ENCODE peak calls at places on chromosome 12, in four cellular contexts. Q is activated B cell treated with CpG ODN at 0.5 μM for 24 hours, G is neural progenitor cell, C is fibroblast of the aortic adventitia. E is an unnamed sample.

GRCh38 chr12:114294303-114294685 is 111.7 kb downstream of the TBX5 start:
- DNase-seq in Q (no peak), C (no peak), G (no peak), E (no peak)

GRCh38 chr12:23099604-23100003 is 474.6 kb downstream of the ETNK1 start:
- DNase-seq in C (no peak), Q (no peak), G (no peak), E (no peak)

GRCh38 chr12:97335093-97335492 is 127.5 kb upstream of the RMST start:
- DNase-seq in Q (no peak), G (no peak), C (no peak), E (no peak)

GRCh38 chr12:53289891-53290290 is 5.5 kb upstream of the PFDN5 start:
- DNase-seq in C (peak), G (no peak), Q (no peak), E (no peak)

GRCh38 chr12:14589169-14590004 is 21.7 kb upstream of the PLBD1 start:
- DNase-seq in G (no peak), C (no peak), Q (no peak), E (no peak)

GRCh38 chr12:63038361-63039100 is 103.6 kb upstream of the PPM1H start:
- DNase-seq in G (no peak), Q (no peak), C (peak), E (no peak)

GRCh38 chr12:47102845-47103666 is 23.3 kb upstream of the AMIGO2 start:
- DNase-seq in G (no peak), C (peak), Q (no peak), E (no peak)

GRCh38 chr12:3869860-3870259 is 3.3 kb downstream of the PARP11 start:
- DNase-seq in C (no peak), G (no peak), Q (no peak), E (no peak)

GRCh38 chr12:132766380-132767085 is 4.9 kb upstream of the ANKLE2 start:
- DNase-seq in G (no peak), Q (no peak), C (peak), E (no peak)

GRCh38 chr12:120698677-120699076 is 11.6 kb upstream of the UNC119B start:
- DNase-seq in C (no peak), G (no peak), Q (no peak), E (no peak)

DNA sequence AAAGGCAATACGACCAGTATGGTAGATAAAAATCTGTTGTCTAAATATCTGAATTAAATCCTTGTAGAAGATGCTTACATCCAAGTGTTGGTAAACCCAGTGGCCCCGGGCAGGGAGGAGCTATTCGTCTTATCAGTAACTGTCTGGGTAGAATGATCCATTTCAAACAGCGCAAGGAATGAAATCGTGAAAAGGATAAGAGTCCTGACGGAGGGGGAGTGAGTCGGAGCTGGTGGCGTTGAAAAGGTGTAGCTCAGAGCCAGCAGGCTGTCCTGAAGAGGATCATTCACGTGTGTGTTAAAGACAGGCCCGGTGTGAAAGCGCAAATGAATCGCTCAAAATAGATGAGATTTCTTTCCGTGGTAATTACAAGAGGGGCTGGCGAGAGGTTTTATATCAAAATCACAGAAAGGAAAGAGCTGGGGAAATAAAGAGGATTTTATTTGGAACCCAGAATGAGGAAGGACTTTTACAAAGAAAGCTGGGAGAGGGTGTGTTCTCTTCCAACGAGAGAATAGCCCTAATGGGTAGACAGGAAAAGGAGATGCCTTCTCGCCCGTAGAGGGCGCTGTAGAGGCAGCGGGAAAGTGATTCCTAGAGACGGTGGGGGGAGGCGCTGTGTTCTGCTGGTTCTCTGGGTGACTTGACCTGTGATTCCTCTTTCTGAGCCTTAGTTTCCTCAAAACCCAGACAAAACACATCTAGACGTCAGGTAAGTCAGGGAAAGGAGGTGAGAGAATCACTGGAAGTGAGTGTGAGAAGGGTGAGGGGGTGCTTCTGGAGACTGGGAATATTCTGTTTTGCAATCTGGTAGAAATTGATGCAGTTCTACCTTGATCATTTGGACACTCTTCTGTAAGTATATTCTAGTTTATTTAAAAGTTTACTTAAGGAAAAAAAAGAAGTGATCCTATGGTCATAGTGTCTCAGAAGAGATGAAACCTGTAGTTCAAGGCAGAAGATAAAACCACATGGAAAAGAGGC is 39.3 kb downstream of the SRRM4 start:
- DNase-seq in Q (no peak), G (peak), C (no peak), E (no peak)
- TF ChIP-seq CTCF in Q (no peak), G (peak), C (no peak), E (no peak)

DNA sequence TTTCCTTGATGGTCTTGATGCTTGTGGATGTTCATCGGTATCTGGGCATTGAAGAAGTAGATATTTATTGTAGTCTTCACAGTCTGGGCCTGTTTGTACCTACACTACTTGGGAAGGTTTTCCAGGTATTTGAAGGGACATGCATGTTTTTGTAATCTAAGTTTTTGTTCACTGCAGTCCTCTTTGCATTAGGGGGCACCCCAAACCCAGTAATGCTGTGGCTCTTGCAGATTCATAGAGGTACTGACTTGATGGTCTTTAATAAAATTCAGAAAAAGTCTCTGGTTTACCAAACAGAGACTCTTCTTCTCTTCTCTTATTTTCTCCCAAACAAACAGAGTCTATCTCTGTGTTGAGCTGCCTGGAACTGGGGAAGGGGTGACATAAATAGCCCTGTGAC is 150.9 kb upstream of the SLC16A7 start:
- DNase-seq in C (peak), Q (no peak), G (no peak), E (no peak)
- TF ChIP-seq CTCF in C (peak), Q (no peak), G (peak), E (no peak)

DNA sequence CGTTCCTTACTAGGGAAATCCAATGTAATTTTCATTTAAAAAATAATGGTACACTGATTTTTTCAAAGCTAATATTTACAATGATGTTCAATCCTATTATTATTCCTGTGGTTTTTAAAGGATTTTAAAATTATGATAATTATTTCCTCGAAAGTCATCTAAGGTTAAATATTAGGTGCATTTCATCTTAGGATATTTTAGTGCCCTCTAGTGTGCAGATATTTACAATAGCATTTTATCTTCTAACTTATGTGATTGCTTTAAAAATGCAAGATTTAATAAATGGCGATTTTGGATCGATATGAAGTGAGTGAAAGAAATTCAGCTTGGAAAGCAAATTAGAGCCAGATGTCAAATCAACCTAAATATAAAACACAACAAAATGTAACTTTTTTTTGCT is 293.5 kb downstream of the SLC6A15 start:
- DNase-seq in Q (no peak), G (no peak), C (peak), E (no peak)
- TF ChIP-seq CTCF in Q (no peak), G (peak), C (peak), E (peak)

DNA sequence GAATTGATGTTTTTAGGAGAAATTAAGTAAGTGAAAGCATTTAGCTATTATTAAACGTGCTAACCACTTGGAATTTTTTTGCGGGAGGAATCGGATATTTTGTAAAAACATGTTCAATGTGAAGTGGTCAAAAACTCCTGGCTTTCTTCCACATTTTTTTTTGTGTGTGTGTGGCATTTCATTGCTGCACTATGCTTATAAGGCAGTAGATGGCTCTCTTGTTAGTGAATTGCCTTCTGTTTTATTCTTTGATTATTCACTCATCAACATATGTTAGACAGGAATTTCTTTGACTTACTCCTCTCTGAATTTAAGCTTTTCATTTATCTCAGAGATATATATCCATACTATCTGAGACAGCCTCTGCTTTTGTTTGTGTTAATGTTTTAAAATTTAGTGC is 71.3 kb downstream of the DERA start:
- DNase-seq in Q (no peak), G (no peak), C (peak), E (no peak)
- TF ChIP-seq CTCF in Q (no peak), G (peak), C (peak), E (no peak)

DNA sequence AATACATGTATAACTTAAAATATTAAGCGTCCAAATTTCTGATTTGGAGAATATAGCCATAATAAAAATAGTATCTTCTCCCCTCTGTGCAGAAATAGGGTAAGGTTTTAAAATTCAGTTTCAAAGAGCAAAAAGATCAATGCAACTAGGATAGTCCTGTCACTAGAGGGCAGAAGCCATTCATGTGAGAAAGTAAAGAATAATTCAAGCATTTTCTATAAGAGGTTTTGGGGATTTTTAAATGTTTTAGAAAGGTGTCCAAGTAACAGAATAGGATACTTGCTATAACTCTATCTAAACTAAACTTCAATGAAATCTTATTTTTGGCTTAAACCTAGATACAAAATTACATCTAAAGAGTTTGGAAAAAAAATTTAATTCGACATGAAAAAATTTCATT is 50.3 kb downstream of the ADAMTS20 start:
- DNase-seq in Q (no peak), G (peak), C (peak), E (no peak)
- TF ChIP-seq CTCF in Q (no peak), G (peak), C (peak), E (peak)

DNA sequence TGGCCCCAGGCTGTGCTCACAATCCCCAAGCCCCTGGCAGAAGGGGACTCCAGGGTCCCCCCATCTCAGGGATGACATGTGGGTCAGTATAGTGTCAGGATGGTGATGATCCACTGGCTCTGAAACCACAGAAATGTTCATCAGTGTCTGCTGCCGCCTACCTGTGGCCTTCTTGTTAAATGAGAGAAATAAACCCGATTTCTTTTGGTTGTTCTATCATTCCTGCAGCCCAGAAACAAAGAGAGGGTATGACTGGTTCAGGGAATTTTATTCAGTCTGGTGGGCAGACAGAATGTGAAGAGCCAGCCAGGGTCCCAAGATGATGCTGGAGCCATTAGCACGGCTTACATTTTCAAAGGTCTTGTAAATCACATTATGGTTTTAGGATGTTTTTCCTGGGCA is 86.6 kb downstream of the CRADD start:
- DNase-seq in Q (no peak), G (peak), C (no peak), E (no peak)
- TF ChIP-seq CTCF in Q (no peak), G (no peak), C (no peak), E (no peak)